ENCODE peak calls at places on chromosomes 2 and 18, in seven cellular contexts. One of them, this sample, is unnamed.

GRCh38 chr2:52107124-52107523 is 1075.2 kb upstream of the NRXN1 start:
- DNase-seq in AG09319: no peak
- DNase-seq in H7: no peak
- DNase-seq in Kasumi-1: no peak
- DNase-seq in GM03348: no peak
- DNase-seq in NCI-H510A: no peak
- DNase-seq in Right ventricle myocardium superior: no peak
- DNase-seq in this sample: no peak

GRCh38 chr2:230660294-230661060 is 52.2 kb upstream of the CAB39 start:
- DNase-seq in Kasumi-1: peak; percentile 67
- DNase-seq in AG09319: no peak
- DNase-seq in NCI-H510A: no peak
- DNase-seq in GM03348: no peak
- DNase-seq in Right ventricle myocardium superior: peak; percentile 75
- DNase-seq in H7: no peak
- DNase-seq in this sample: no peak

GRCh38 chr18:44599409-44599808 is 81.3 kb upstream of the SETBP1 start:
- DNase-seq in AG09319: no peak
- DNase-seq in H7: no peak
- DNase-seq in Kasumi-1: no peak
- DNase-seq in Right ventricle myocardium superior: peak; percentile 43
- DNase-seq in GM03348: peak; percentile 44
- DNase-seq in NCI-H510A: no peak
- DNase-seq in this sample: no peak

GRCh38 chr2:3670376-3670775 is 12.4 kb downstream of the ALLC start:
- DNase-seq in GM03348: no peak
- DNase-seq in AG09319: no peak
- DNase-seq in H7: no peak
- DNase-seq in NCI-H510A: no peak
- DNase-seq in Kasumi-1: no peak
- DNase-seq in Right ventricle myocardium superior: no peak
- DNase-seq in this sample: no peak

GRCh38 chr2:242019344-242019743 is 149.8 kb downstream of the RTP5 start:
- DNase-seq in Kasumi-1: no peak
- DNase-seq in NCI-H510A: no peak
- DNase-seq in AG09319: no peak
- DNase-seq in H7: no peak
- DNase-seq in Right ventricle myocardium superior: no peak
- DNase-seq in GM03348: no peak
- DNase-seq in this sample: no peak

GRCh38 chr2:66431840-66432511 is 2.9 kb upstream of the MEIS1 start:
- DNase-seq in NCI-H510A: no peak
- DNase-seq in Right ventricle myocardium superior: no peak
- DNase-seq in GM03348: no peak
- DNase-seq in AG09319: no peak
- DNase-seq in H7: peak; percentile 61
- DNase-seq in Kasumi-1: no peak
- DNase-seq in this sample: no peak

GRCh38 chr2:240672076-240672700 is 10.5 kb downstream of the AQP12B start:
- DNase-seq in Kasumi-1: no peak
- DNase-seq in NCI-H510A: no peak
- DNase-seq in Right ventricle myocardium superior: no peak
- DNase-seq in H7: peak; percentile 59
- DNase-seq in GM03348: no peak
- DNase-seq in AG09319: no peak
- DNase-seq in this sample: no peak

GRCh38 chr2:23925702-23926288 is 1.1 kb downstream of the ATAD2B start:
- DNase-seq in GM03348: peak; percentile 66
- DNase-seq in NCI-H510A: no peak
- DNase-seq in Kasumi-1: peak; percentile 95
- DNase-seq in H7: peak; percentile 23
- DNase-seq in AG09319: no peak
- DNase-seq in Right ventricle myocardium superior: peak; percentile 49
- DNase-seq in this sample: peak; percentile 24

GRCh38 chr18:37330173-37330572 is 235.4 kb downstream of the CELF4 start:
- DNase-seq in Right ventricle myocardium superior: no peak
- DNase-seq in H7: no peak
- DNase-seq in GM03348: no peak
- DNase-seq in Kasumi-1: no peak
- DNase-seq in AG09319: no peak
- DNase-seq in NCI-H510A: no peak
- DNase-seq in this sample: no peak

GRCh38 chr2:217909156-217909820 is 93.5 kb downstream of the TNS1 start:
- DNase-seq in Kasumi-1: no peak
- DNase-seq in AG09319: no peak
- DNase-seq in H7: peak; percentile 61
- DNase-seq in Right ventricle myocardium superior: peak; percentile 31
- DNase-seq in GM03348: no peak
- DNase-seq in NCI-H510A: no peak
- DNase-seq in this sample: no peak

GRCh38 chr2:119350311-119350998 is 16.2 kb downstream of the C2orf76 start:
- DNase-seq in NCI-H510A: no peak
- DNase-seq in Right ventricle myocardium superior: no peak
- DNase-seq in AG09319: no peak
- DNase-seq in H7: peak; percentile 47
- DNase-seq in GM03348: no peak
- DNase-seq in Kasumi-1: peak; percentile 6
- DNase-seq in this sample: no peak

GRCh38 chr2:211690736-211691135 is 847.9 kb downstream of the ERBB4 start:
- DNase-seq in NCI-H510A: no peak
- DNase-seq in H7: no peak
- DNase-seq in AG09319: no peak
- DNase-seq in Right ventricle myocardium superior: no peak
- DNase-seq in GM03348: no peak
- DNase-seq in Kasumi-1: no peak
- DNase-seq in this sample: no peak

GRCh38 chr2:109644571-109645275 is 30.6 kb downstream of the SOWAHC start:
- DNase-seq in Kasumi-1: peak; percentile 38
- DNase-seq in AG09319: no peak
- DNase-seq in GM03348: peak; percentile 39
- DNase-seq in H7: no peak
- DNase-seq in Right ventricle myocardium superior: peak; percentile 50
- DNase-seq in NCI-H510A: peak; percentile 80
- DNase-seq in this sample: no peak

GRCh38 chr2:112692914-112693313 is 27.9 kb upstream of the NT5DC4 start:
- DNase-seq in NCI-H510A: no peak
- DNase-seq in H7: no peak
- DNase-seq in Kasumi-1: no peak
- DNase-seq in Right ventricle myocardium superior: no peak
- DNase-seq in AG09319: no peak
- DNase-seq in GM03348: no peak
- DNase-seq in this sample: no peak